ENCODE peak calls at places on chromosomes 3 and 15, in six cellular contexts. One of them, this sample, is unnamed.

GRCh38 chr3:11390411-11391171 is 118.4 kb downstream of the ATG7 start:
- DNase-seq in AG04450: no peak
- DNase-seq in GM12865: no peak
- DNase-seq in astrocyte: peak; percentile 54
- DNase-seq in fibroblast of the aortic adventitia: peak; percentile 37
- DNase-seq in NCI-H1436: no peak
- DNase-seq in this sample: no peak

GRCh38 chr15:48397841-48398240 is 66.6 kb downstream of the DUT start:
- DNase-seq in AG04450: no peak
- DNase-seq in astrocyte: no peak
- DNase-seq in NCI-H1436: no peak
- DNase-seq in GM12865: no peak
- DNase-seq in fibroblast of the aortic adventitia: peak; percentile 58
- DNase-seq in this sample: no peak

GRCh38 chr3:127093312-127093711 is 99.6 kb upstream of the PRR23E start:
- DNase-seq in fibroblast of the aortic adventitia: no peak
- DNase-seq in AG04450: no peak
- DNase-seq in GM12865: no peak
- DNase-seq in astrocyte: no peak
- DNase-seq in NCI-H1436: no peak
- DNase-seq in this sample: no peak

GRCh38 chr15:49934487-49934886 is 184.5 kb downstream of the ATP8B4 start:
- DNase-seq in GM12865: no peak
- DNase-seq in astrocyte: no peak
- DNase-seq in NCI-H1436: no peak
- DNase-seq in fibroblast of the aortic adventitia: no peak
- DNase-seq in AG04450: no peak
- DNase-seq in this sample: no peak

GRCh38 chr3:38843898-38844297 is 27.9 kb upstream of the SCN10A start:
- DNase-seq in NCI-H1436: no peak
- DNase-seq in astrocyte: peak; percentile 24
- DNase-seq in AG04450: peak; percentile 29
- DNase-seq in GM12865: peak; percentile 18
- DNase-seq in fibroblast of the aortic adventitia: peak; percentile 83
- DNase-seq in this sample: no peak

GRCh38 chr3:156728267-156728985 is 54.0 kb downstream of the TIPARP start:
- DNase-seq in astrocyte: no peak
- DNase-seq in GM12865: no peak
- DNase-seq in AG04450: no peak
- DNase-seq in fibroblast of the aortic adventitia: no peak
- DNase-seq in NCI-H1436: no peak
- DNase-seq in this sample: no peak

GRCh38 chr15:83398591-83398990 is 48.5 kb upstream of the SH3GL3 start:
- DNase-seq in AG04450: no peak
- DNase-seq in NCI-H1436: no peak
- DNase-seq in astrocyte: peak; percentile 66
- DNase-seq in GM12865: no peak
- DNase-seq in fibroblast of the aortic adventitia: peak; percentile 41
- DNase-seq in this sample: no peak

GRCh38 chr15:65312400-65312916 is 8.0 kb downstream of the RNU5B-1 start:
- DNase-seq in NCI-H1436: no peak
- DNase-seq in fibroblast of the aortic adventitia: no peak
- DNase-seq in AG04450: no peak
- DNase-seq in astrocyte: no peak
- DNase-seq in GM12865: no peak
- DNase-seq in this sample: no peak

GRCh38 chr3:112582242-112582874 is 20.5 kb downstream of the SLC35A5 start:
- DNase-seq in fibroblast of the aortic adventitia: peak; percentile 86
- DNase-seq in astrocyte: peak; percentile 53
- DNase-seq in GM12865: peak; percentile 67
- DNase-seq in AG04450: peak; percentile 55
- DNase-seq in NCI-H1436: peak; percentile 41
- DNase-seq in this sample: no peak

GRCh38 chr3:157373783-157374182 is 62.9 kb upstream of the PTX3 start:
- DNase-seq in NCI-H1436: no peak
- DNase-seq in GM12865: no peak
- DNase-seq in fibroblast of the aortic adventitia: peak; percentile 80
- DNase-seq in AG04450: no peak
- DNase-seq in astrocyte: peak; percentile 29
- DNase-seq in this sample: no peak

GRCh38 chr3:17257269-17257668 is 372.5 kb downstream of the PLCL2 start:
- DNase-seq in NCI-H1436: no peak
- DNase-seq in fibroblast of the aortic adventitia: no peak
- DNase-seq in GM12865: no peak
- DNase-seq in AG04450: no peak
- DNase-seq in astrocyte: no peak
- DNase-seq in this sample: peak; percentile 63

GRCh38 chr3:64741344-64741743 is 53.5 kb upstream of the ADAMTS9 start:
- DNase-seq in astrocyte: peak; percentile 18
- DNase-seq in fibroblast of the aortic adventitia: peak; percentile 60
- DNase-seq in AG04450: no peak
- DNase-seq in NCI-H1436: no peak
- DNase-seq in GM12865: no peak
- DNase-seq in this sample: no peak

GRCh38 chr15:26889298-26889898 is 22.5 kb downstream of the GABRA5 start:
- DNase-seq in AG04450: peak; percentile 34
- DNase-seq in astrocyte: peak; percentile 48
- DNase-seq in NCI-H1436: peak; percentile 25
- DNase-seq in fibroblast of the aortic adventitia: peak; percentile 83
- DNase-seq in GM12865: peak; percentile 77
- DNase-seq in this sample: peak; percentile 60

GRCh38 chr15:88385078-88385700 is 82.0 kb downstream of the MRPL46 start:
- DNase-seq in NCI-H1436: no peak
- DNase-seq in GM12865: no peak
- DNase-seq in fibroblast of the aortic adventitia: peak; percentile 75
- DNase-seq in AG04450: no peak
- DNase-seq in astrocyte: peak; percentile 66
- DNase-seq in this sample: no peak

GRCh38 chr15:70470556-70471191 is 292.7 kb downstream of the UACA start:
- DNase-seq in AG04450: no peak
- DNase-seq in fibroblast of the aortic adventitia: no peak
- DNase-seq in NCI-H1436: no peak
- DNase-seq in GM12865: no peak
- DNase-seq in astrocyte: no peak
- DNase-seq in this sample: no peak

GRCh38 chr3:112056451-112056929 is 22.0 kb downstream of the TMPRSS7 start:
- DNase-seq in fibroblast of the aortic adventitia: peak; percentile 67
- DNase-seq in astrocyte: peak; percentile 88
- DNase-seq in NCI-H1436: no peak
- DNase-seq in GM12865: no peak
- DNase-seq in AG04450: peak; percentile 30
- DNase-seq in this sample: no peak

GRCh38 chr3:176584413-176585176 is 612.7 kb downstream of the TBL1XR1 start:
- DNase-seq in GM12865: no peak
- DNase-seq in NCI-H1436: no peak
- DNase-seq in astrocyte: peak; percentile 27
- DNase-seq in fibroblast of the aortic adventitia: peak; percentile 67
- DNase-seq in AG04450: no peak
- DNase-seq in this sample: no peak

GRCh38 chr3:13571831-13572750 is 23.2 kb downstream of the FBLN2 start:
- DNase-seq in GM12865: no peak
- DNase-seq in AG04450: no peak
- DNase-seq in astrocyte: no peak
- DNase-seq in fibroblast of the aortic adventitia: no peak
- DNase-seq in NCI-H1436: no peak
- DNase-seq in this sample: no peak

GRCh38 chr15:39918688-39919385 is 1.2 kb downstream of the GPR176 start:
- DNase-seq in astrocyte: peak; percentile 92
- DNase-seq in NCI-H1436: no peak
- DNase-seq in fibroblast of the aortic adventitia: peak; percentile 91
- DNase-seq in AG04450: no peak
- DNase-seq in GM12865: no peak
- DNase-seq in this sample: no peak

GRCh38 chr15:90839187-90840071 is 29.0 kb upstream of the FURIN start:
- DNase-seq in AG04450: no peak
- DNase-seq in astrocyte: peak; percentile 64
- DNase-seq in GM12865: peak; percentile 60
- DNase-seq in fibroblast of the aortic adventitia: peak; percentile 73
- DNase-seq in NCI-H1436: peak; percentile 69
- DNase-seq in this sample: peak; percentile 49

GRCh38 chr3:107220538-107220937 is 156.7 kb upstream of the CCDC54 start:
- DNase-seq in fibroblast of the aortic adventitia: no peak
- DNase-seq in AG04450: no peak
- DNase-seq in NCI-H1436: no peak
- DNase-seq in GM12865: no peak
- DNase-seq in astrocyte: no peak
- DNase-seq in this sample: no peak

GRCh38 chr15:60399931-60400330 is 2.1 kb upstream of the ANXA2 start:
- DNase-seq in GM12865: no peak
- DNase-seq in NCI-H1436: no peak
- DNase-seq in astrocyte: peak; percentile 81
- DNase-seq in AG04450: no peak
- DNase-seq in fibroblast of the aortic adventitia: peak; percentile 76
- DNase-seq in this sample: no peak

GRCh38 chr15:78875107-78875914 is 2.6 kb downstream of the MORF4L1 start:
- DNase-seq in astrocyte: no peak
- DNase-seq in NCI-H1436: no peak
- DNase-seq in AG04450: no peak
- DNase-seq in GM12865: peak; percentile 21
- DNase-seq in fibroblast of the aortic adventitia: no peak
- DNase-seq in this sample: no peak

GRCh38 chr3:4829031-4829394 is 150.2 kb upstream of the BHLHE40 start:
- DNase-seq in AG04450: no peak
- DNase-seq in GM12865: peak; percentile 64
- DNase-seq in NCI-H1436: no peak
- DNase-seq in astrocyte: peak; percentile 51
- DNase-seq in fibroblast of the aortic adventitia: no peak
- DNase-seq in this sample: no peak

GRCh38 chr3:16301490-16301889 is 36.5 kb downstream of the OXNAD1 start:
- DNase-seq in astrocyte: no peak
- DNase-seq in fibroblast of the aortic adventitia: no peak
- DNase-seq in NCI-H1436: no peak
- DNase-seq in GM12865: no peak
- DNase-seq in AG04450: no peak
- DNase-seq in this sample: no peak

GRCh38 chr3:23356169-23356568 is 153.0 kb downstream of the UBE2E2 start:
- DNase-seq in fibroblast of the aortic adventitia: no peak
- DNase-seq in GM12865: no peak
- DNase-seq in NCI-H1436: no peak
- DNase-seq in AG04450: no peak
- DNase-seq in astrocyte: no peak
- DNase-seq in this sample: no peak

GRCh38 chr3:195372220-195372619 is 70.6 kb downstream of the ACAP2 start:
- DNase-seq in NCI-H1436: no peak
- DNase-seq in GM12865: no peak
- DNase-seq in fibroblast of the aortic adventitia: no peak
- DNase-seq in astrocyte: no peak
- DNase-seq in AG04450: no peak
- DNase-seq in this sample: no peak

GRCh38 chr15:74044267-74045110 is 37.9 kb downstream of the GOLGA6A start:
- DNase-seq in astrocyte: no peak
- DNase-seq in GM12865: no peak
- DNase-seq in NCI-H1436: no peak
- DNase-seq in fibroblast of the aortic adventitia: peak; percentile 34
- DNase-seq in AG04450: no peak
- DNase-seq in this sample: no peak

GRCh38 chr15:99029358-99029871 is 21.8 kb upstream of the PGPEP1L start:
- DNase-seq in astrocyte: no peak
- DNase-seq in AG04450: no peak
- DNase-seq in NCI-H1436: no peak
- DNase-seq in fibroblast of the aortic adventitia: no peak
- DNase-seq in GM12865: no peak
- DNase-seq in this sample: no peak

GRCh38 chr3:151919030-151919328 is 45.5 kb downstream of the SUCNR1 start:
- DNase-seq in AG04450: no peak
- DNase-seq in GM12865: no peak
- DNase-seq in fibroblast of the aortic adventitia: no peak
- DNase-seq in astrocyte: no peak
- DNase-seq in NCI-H1436: no peak
- DNase-seq in this sample: no peak

GRCh38 chr15:67873777-67874176 is 33.9 kb upstream of the RNU6-1 start:
- DNase-seq in AG04450: no peak
- DNase-seq in GM12865: no peak
- DNase-seq in fibroblast of the aortic adventitia: no peak
- DNase-seq in astrocyte: no peak
- DNase-seq in NCI-H1436: no peak
- DNase-seq in this sample: no peak

GRCh38 chr3:65894679-65895078 is 144.0 kb downstream of the MAGI1 start:
- DNase-seq in GM12865: no peak
- DNase-seq in fibroblast of the aortic adventitia: peak; percentile 65
- DNase-seq in NCI-H1436: no peak
- DNase-seq in AG04450: no peak
- DNase-seq in astrocyte: no peak
- DNase-seq in this sample: no peak

GRCh38 chr15:57114070-57114469 is 195.6 kb downstream of the TCF12 start:
- DNase-seq in fibroblast of the aortic adventitia: no peak
- DNase-seq in astrocyte: peak; percentile 45
- DNase-seq in NCI-H1436: no peak
- DNase-seq in AG04450: no peak
- DNase-seq in GM12865: no peak
- DNase-seq in this sample: peak; percentile 84

GRCh38 chr15:89766357-89767311 is 9.5 kb upstream of the MESP2 start:
- DNase-seq in AG04450: no peak
- DNase-seq in fibroblast of the aortic adventitia: no peak
- DNase-seq in astrocyte: no peak
- DNase-seq in GM12865: no peak
- DNase-seq in NCI-H1436: no peak
- DNase-seq in this sample: no peak

GRCh38 chr3:157066335-157067071 is 93.4 kb downstream of the CCNL1 start:
- DNase-seq in NCI-H1436: no peak
- DNase-seq in AG04450: peak; percentile 81
- DNase-seq in fibroblast of the aortic adventitia: peak; percentile 86
- DNase-seq in GM12865: no peak
- DNase-seq in astrocyte: peak; percentile 92
- DNase-seq in this sample: no peak

GRCh38 chr3:52297242-52298146 is 9.9 kb downstream of the GLYCTK start:
- DNase-seq in GM12865: no peak
- DNase-seq in AG04450: no peak
- DNase-seq in NCI-H1436: no peak
- DNase-seq in fibroblast of the aortic adventitia: no peak
- DNase-seq in astrocyte: no peak
- DNase-seq in this sample: no peak

GRCh38 chr3:195761503-195762248 is 40.9 kb downstream of the MUC20 start:
- DNase-seq in AG04450: no peak
- DNase-seq in fibroblast of the aortic adventitia: no peak
- DNase-seq in GM12865: no peak
- DNase-seq in NCI-H1436: no peak
- DNase-seq in astrocyte: no peak
- DNase-seq in this sample: no peak

GRCh38 chr3:196962108-196962929 is 6.3 kb downstream of the PIGZ start:
- DNase-seq in fibroblast of the aortic adventitia: no peak
- DNase-seq in AG04450: no peak
- DNase-seq in GM12865: no peak
- DNase-seq in NCI-H1436: no peak
- DNase-seq in astrocyte: no peak
- DNase-seq in this sample: no peak

This sample was measured in LNCaP clone FGC.